ENCODE peak calls at places on chromosomes 11 and 22, in five cellular contexts. One of them, this sample, is unnamed.

GRCh38 chr11:46298699-46299424 is 21.4 kb downstream of the CREB3L1 start:
- DNase-seq in HepG2: no peak
- DNase-seq in A549: no peak
- DNase-seq in K562: no peak
- DNase-seq in H1: no peak
- DNase-seq in this sample: no peak

GRCh38 chr11:64448599-64449380 is 89.8 kb downstream of the RPS6KA4 start:
- DNase-seq in HepG2: peak
- DNase-seq in A549: peak
- DNase-seq in K562: peak
- DNase-seq in H1: peak
- DNase-seq in this sample: no peak

GRCh38 chr11:16945671-16946469 is 68.3 kb downstream of the PLEKHA7 start:
- DNase-seq in HepG2: peak
- DNase-seq in A549: peak
- DNase-seq in K562: peak
- DNase-seq in H1: peak
- DNase-seq in this sample: peak

GRCh38 chr22:28024422-28024888 is 105.4 kb upstream of the PITPNB start:
- DNase-seq in HepG2: no peak
- DNase-seq in A549: no peak
- DNase-seq in K562: no peak
- DNase-seq in H1: no peak
- DNase-seq in this sample: no peak

GRCh38 chr11:103673773-103674172 is 362.7 kb upstream of the DDI1 start:
- DNase-seq in HepG2: no peak
- DNase-seq in A549: no peak
- DNase-seq in K562: no peak
- DNase-seq in H1: no peak
- DNase-seq in this sample: no peak

GRCh38 chr11:61815790-61816735 is 740 bp downstream of the FADS1 start:
- DNase-seq in HepG2: peak
- DNase-seq in A549: peak
- DNase-seq in K562: peak
- DNase-seq in H1: peak
- DNase-seq in this sample: no peak

GRCh38 chr11:6248248-6248647 is 9.4 kb downstream of the CNGA4 start:
- DNase-seq in HepG2: no peak
- DNase-seq in A549: no peak
- DNase-seq in K562: no peak
- DNase-seq in H1: no peak
- DNase-seq in this sample: no peak

GRCh38 chr11:119018074-119018938 is at the start of the genes RPS25 and TRAPPC4:
- DNase-seq in HepG2: peak
- DNase-seq in A549: peak
- DNase-seq in K562: peak
- DNase-seq in H1: peak
- DNase-seq in this sample: peak

GRCh38 chr11:33722579-33723234 is 13.5 kb downstream of the CD59 start:
- DNase-seq in HepG2: no peak
- DNase-seq in A549: no peak
- DNase-seq in K562: peak
- DNase-seq in H1: no peak
- DNase-seq in this sample: peak

GRCh38 chr11:86805873-86806310 is 5.5 kb downstream of the PRSS23 start:
- DNase-seq in HepG2: no peak
- DNase-seq in A549: no peak
- DNase-seq in K562: no peak
- DNase-seq in H1: no peak
- DNase-seq in this sample: peak

GRCh38 chr11:8018742-8019631 is 31.9 kb downstream of the EIF3F start:
- DNase-seq in HepG2: peak
- DNase-seq in A549: peak
- DNase-seq in K562: no peak
- DNase-seq in H1: peak
- DNase-seq in this sample: no peak

GRCh38 chr22:20652130-20652529 is 121.8 kb upstream of the SERPIND1 start:
- DNase-seq in HepG2: no peak
- DNase-seq in A549: no peak
- DNase-seq in K562: no peak
- DNase-seq in H1: no peak
- DNase-seq in this sample: no peak

GRCh38 chr11:125091247-125091876 is 20.1 kb downstream of the TMEM218 start:
- DNase-seq in HepG2: peak
- DNase-seq in A549: peak
- DNase-seq in K562: peak
- DNase-seq in H1: no peak
- DNase-seq in this sample: no peak

GRCh38 chr22:47297261-47298016 is 535.0 kb downstream of the TBC1D22A start:
- DNase-seq in HepG2: no peak
- DNase-seq in A549: no peak
- DNase-seq in K562: no peak
- DNase-seq in H1: no peak
- DNase-seq in this sample: no peak

GRCh38 chr11:94925422-94926270 is 47.7 kb downstream of the CWC15 start:
- DNase-seq in HepG2: no peak
- DNase-seq in A549: no peak
- DNase-seq in K562: no peak
- DNase-seq in H1: no peak
- DNase-seq in this sample: no peak

GRCh38 chr22:47446821-47447810 is 684.7 kb downstream of the TBC1D22A start:
- DNase-seq in HepG2: no peak
- DNase-seq in A549: no peak
- DNase-seq in K562: no peak
- DNase-seq in H1: no peak
- DNase-seq in this sample: no peak

GRCh38 chr11:45413156-45413833 is 127.2 kb upstream of the SYT13 start:
- DNase-seq in HepG2: no peak
- DNase-seq in A549: no peak
- DNase-seq in K562: no peak
- DNase-seq in H1: no peak
- DNase-seq in this sample: no peak

GRCh38 chr11:64560139-64560771 is 30.8 kb upstream of the SLC22A12 start:
- DNase-seq in HepG2: no peak
- DNase-seq in A549: no peak
- DNase-seq in K562: no peak
- DNase-seq in H1: no peak
- DNase-seq in this sample: no peak

GRCh38 chr22:29211066-29211841 is 5.6 kb downstream of the EMID1 start:
- DNase-seq in HepG2: no peak
- DNase-seq in A549: no peak
- DNase-seq in K562: no peak
- DNase-seq in H1: no peak
- DNase-seq in this sample: no peak

GRCh38 chr22:20061481-20061861 is 18.6 kb upstream of the DGCR8 start:
- DNase-seq in HepG2: no peak
- DNase-seq in A549: no peak
- DNase-seq in K562: no peak
- DNase-seq in H1: no peak
- DNase-seq in this sample: no peak

GRCh38 chr11:107689317-107690202 is 22.3 kb downstream of the SLN start:
- DNase-seq in HepG2: peak
- DNase-seq in A549: peak
- DNase-seq in K562: peak
- DNase-seq in H1: peak
- DNase-seq in this sample: no peak

GRCh38 chr22:32206774-32207758 is 2.2 kb upstream of the RFPL2 start:
- DNase-seq in HepG2: peak
- DNase-seq in A549: peak
- DNase-seq in K562: no peak
- DNase-seq in H1: peak
- DNase-seq in this sample: no peak

GRCh38 chr11:64741393-64742086 is 2.4 kb downstream of the RASGRP2 start:
- DNase-seq in HepG2: no peak
- DNase-seq in A549: no peak
- DNase-seq in K562: no peak
- DNase-seq in H1: peak
- DNase-seq in this sample: no peak

GRCh38 chr11:126476256-126476970 is 120.9 kb downstream of the ST3GAL4 start:
- DNase-seq in HepG2: no peak
- DNase-seq in A549: no peak
- DNase-seq in K562: no peak
- DNase-seq in H1: no peak
- DNase-seq in this sample: no peak

GRCh38 chr11:86119062-86119461 is 50.2 kb upstream of the PICALM start:
- DNase-seq in HepG2: no peak
- DNase-seq in A549: no peak
- DNase-seq in K562: no peak
- DNase-seq in H1: no peak
- DNase-seq in this sample: no peak

GRCh38 chr11:131977854-131978253 is 607.4 kb downstream of the NTM start:
- DNase-seq in HepG2: no peak
- DNase-seq in A549: no peak
- DNase-seq in K562: no peak
- DNase-seq in H1: no peak
- DNase-seq in this sample: no peak

GRCh38 chr11:44889266-44889665 is 61.4 kb downstream of the TP53I11 start:
- DNase-seq in HepG2: no peak
- DNase-seq in A549: no peak
- DNase-seq in K562: no peak
- DNase-seq in H1: no peak
- DNase-seq in this sample: no peak

GRCh38 chr11:33001281-33001680 is 14.4 kb upstream of the DEPDC7 start:
- DNase-seq in HepG2: no peak
- DNase-seq in A549: no peak
- DNase-seq in K562: no peak
- DNase-seq in H1: no peak
- DNase-seq in this sample: no peak

GRCh38 chr22:47307812-47308211 is 545.4 kb downstream of the TBC1D22A start:
- DNase-seq in HepG2: no peak
- DNase-seq in A549: no peak
- DNase-seq in K562: no peak
- DNase-seq in H1: no peak
- DNase-seq in this sample: no peak

GRCh38 chr22:50485221-50486131 is 1.2 kb upstream of the MIOX start:
- DNase-seq in HepG2: peak
- DNase-seq in A549: no peak
- DNase-seq in K562: no peak
- DNase-seq in H1: no peak
- DNase-seq in this sample: no peak

GRCh38 chr22:50488006-50488677 is 1.5 kb downstream of the MIOX start:
- DNase-seq in HepG2: no peak
- DNase-seq in A549: no peak
- DNase-seq in K562: no peak
- DNase-seq in H1: no peak
- DNase-seq in this sample: no peak

GRCh38 chr22:50488886-50489285 is 2.2 kb downstream of the MIOX start:
- DNase-seq in HepG2: no peak
- DNase-seq in A549: no peak
- DNase-seq in K562: no peak
- DNase-seq in H1: peak
- DNase-seq in this sample: no peak

GRCh38 chr22:50486561-50487289 is at the start of gene MIOX:
- DNase-seq in HepG2: no peak
- DNase-seq in A549: no peak
- DNase-seq in K562: no peak
- DNase-seq in H1: no peak
- DNase-seq in this sample: no peak

DNA sequence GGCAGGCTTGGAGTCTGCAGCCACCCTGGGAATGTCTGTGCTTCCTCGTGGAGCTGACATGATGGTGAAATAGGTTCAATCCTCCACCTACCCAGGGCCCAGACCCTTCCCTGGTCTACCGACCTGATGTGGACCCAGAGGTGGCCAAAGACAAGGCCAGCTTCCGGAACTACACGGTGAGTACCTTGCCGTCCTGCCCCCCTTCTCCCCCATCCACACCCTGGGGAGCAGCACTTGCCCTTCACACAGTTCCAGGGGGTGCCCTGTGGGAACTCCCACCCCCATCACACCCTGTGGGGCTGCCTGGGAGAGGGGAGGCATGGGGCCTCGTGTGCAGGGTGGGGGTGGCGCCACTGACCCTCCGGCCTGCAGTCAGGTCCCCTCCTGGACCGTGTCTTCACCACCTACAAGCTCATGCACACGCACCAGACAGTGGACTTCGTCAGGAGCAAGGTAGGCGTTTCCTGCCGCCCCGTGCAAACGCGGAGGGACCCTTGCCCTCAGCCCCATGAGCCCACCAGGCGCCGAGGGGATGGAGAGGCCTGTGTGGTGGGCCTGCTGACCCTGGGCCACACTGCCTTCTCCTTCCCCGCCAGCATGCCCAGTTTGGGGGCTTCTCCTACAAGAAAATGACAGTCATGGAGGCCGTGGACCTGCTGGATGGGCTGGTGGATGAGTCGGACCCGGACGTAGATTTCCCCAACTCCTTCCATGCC is 789 bp downstream of the MIOX start:
- DNase-seq in HepG2: no peak
- DNase-seq in A549: no peak
- DNase-seq in K562: no peak
- DNase-seq in H1: no peak
- DNase-seq in this sample: no peak
- TF ChIP-seq KDM1A in HepG2: no peak
- TF ChIP-seq KDM1A in A549: no peak
- TF ChIP-seq KDM1A in K562: no peak
- TF ChIP-seq KDM1A in H1: no peak
- TF ChIP-seq KDM1A in this sample: no peak

GRCh38 chr11:130400793-130401483 is 27.5 kb downstream of the ADAMTS8 start:
- DNase-seq in HepG2: no peak
- DNase-seq in A549: no peak
- DNase-seq in K562: no peak
- DNase-seq in H1: no peak
- DNase-seq in this sample: no peak
- TF ChIP-seq KDM1A in HepG2: no peak
- TF ChIP-seq KDM1A in A549: no peak
- TF ChIP-seq KDM1A in K562: no peak
- TF ChIP-seq KDM1A in H1: no peak
- TF ChIP-seq KDM1A in this sample: no peak

DNA sequence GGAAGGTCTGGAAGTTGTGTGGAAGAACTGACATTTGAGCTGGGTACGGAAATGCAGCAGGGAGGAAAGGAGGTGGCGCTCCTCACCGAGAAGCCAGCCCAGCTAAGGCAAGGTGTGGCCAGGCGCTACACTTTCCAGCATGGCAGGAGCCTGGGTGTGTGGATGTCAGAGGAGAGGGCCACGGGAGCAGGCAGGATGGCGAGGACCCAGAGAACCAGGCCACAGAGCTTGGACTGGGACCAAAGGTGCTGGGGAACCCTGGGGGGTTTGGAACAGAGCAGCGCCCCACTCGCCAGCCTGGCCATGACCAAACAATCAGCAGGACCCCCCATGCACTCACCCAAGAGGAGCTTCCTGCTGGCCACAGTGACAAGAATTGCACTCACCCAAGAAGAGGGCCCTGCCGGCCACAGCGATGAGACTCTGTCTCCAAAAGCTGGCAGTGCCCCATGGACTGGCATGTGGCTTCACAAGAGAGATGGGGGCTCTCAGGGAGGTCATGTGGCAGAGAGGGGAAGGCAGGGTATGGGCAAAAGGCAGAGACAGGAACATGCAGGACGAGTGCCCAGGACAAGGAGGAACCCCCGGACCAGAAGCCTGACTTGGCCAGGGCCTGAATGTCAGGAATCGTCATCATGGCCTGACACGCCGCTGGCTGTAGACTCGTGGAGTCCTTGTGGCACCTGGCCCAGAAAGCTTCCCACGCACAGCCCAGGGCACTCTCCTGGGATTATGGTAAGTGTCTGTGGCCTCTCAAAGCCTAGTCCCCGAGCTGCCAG is 45.4 kb downstream of the IGF2 start:
- DNase-seq in HepG2: no peak
- DNase-seq in A549: no peak
- DNase-seq in K562: no peak
- DNase-seq in H1: no peak
- DNase-seq in this sample: no peak
- TF ChIP-seq KDM1A in HepG2: no peak
- TF ChIP-seq KDM1A in A549: no peak
- TF ChIP-seq KDM1A in K562: no peak
- TF ChIP-seq KDM1A in H1: no peak
- TF ChIP-seq KDM1A in this sample: no peak

GRCh38 chr11:1394936-1395772 is 5.4 kb downstream of the BRSK2 start:
- DNase-seq in HepG2: no peak
- DNase-seq in A549: no peak
- DNase-seq in K562: no peak
- DNase-seq in H1: no peak
- DNase-seq in this sample: no peak
- TF ChIP-seq KDM1A in HepG2: no peak
- TF ChIP-seq KDM1A in A549: no peak
- TF ChIP-seq KDM1A in K562: no peak
- TF ChIP-seq KDM1A in H1: no peak
- TF ChIP-seq KDM1A in this sample: no peak

This sample was measured in GM12878.